ENCODE peak calls at places on chromosomes 3 and 15, in seven cellular contexts. D is heart right ventricle; O is esophagus squamous epithelium; I is CD4-positive, alpha-beta memory T cell; B is right lobe of liver; E is A549; N is tibial artery. W is an unnamed sample. For H3K4me1, the result is how much of the 10 kb centered on the place peaks cover.

GRCh38 chr3:46200211-46200610 is 7.9 kb downstream of the CCR1 start:
- DNase-seq in D (no peak), N (no peak), I (no peak), B (no peak), O (no peak), E (no peak), W (no peak)

GRCh38 chr3:102225407-102226132 is 209.2 kb upstream of the ZPLD1 start:
- DNase-seq in N (no peak), E (peak), O (no peak), I (no peak), B (no peak), D (no peak), W (peak)

GRCh38 chr3:42839616-42840015 is 30.4 kb downstream of the ACKR2 start:
- DNase-seq in O (no peak), I (peak), B (no peak), D (no peak), N (peak), E (peak), W (peak)

GRCh38 chr3:44223274-44223673 is 18.4 kb upstream of the TOPAZ1 start:
- DNase-seq in I (no peak), B (no peak), O (no peak), D (no peak), E (no peak), N (no peak), W (no peak)

GRCh38 chr15:71596672-71597071 is 213.7 kb upstream of the NR2E3 start:
- DNase-seq in E (no peak), D (peak), I (no peak), B (no peak), O (no peak), N (peak), W (no peak)

GRCh38 chr15:78060232-78060631 is 17.3 kb downstream of the TBC1D2B start:
- DNase-seq in D (no peak), O (no peak), I (no peak), E (no peak), N (no peak), B (no peak), W (no peak)

GRCh38 chr3:4426782-4427344 is 40.2 kb downstream of the SUMF1 start:
- DNase-seq in D (no peak), O (no peak), E (no peak), B (no peak), I (no peak), N (no peak), W (peak)

GRCh38 chr15:92845109-92845508 is 55.0 kb upstream of the CHD2 start:
- DNase-seq in B (no peak), I (no peak), O (no peak), N (no peak), E (no peak), D (no peak), W (peak)

GRCh38 chr15:48925714-48926223 is 38.0 kb downstream of the SHC4 start:
- DNase-seq in N (no peak), O (no peak), I (no peak), B (no peak), E (peak), D (no peak), W (no peak)

GRCh38 chr3:53941174-53941573 is 49.5 kb upstream of the SELENOK start:
- DNase-seq in D (no peak), E (no peak), B (no peak), O (no peak), I (no peak), N (no peak), W (no peak)

GRCh38 chr3:56754753-56755365 is 46.9 kb downstream of the ARHGEF3 start:
- DNase-seq in N (no peak), D (no peak), I (peak), E (no peak), O (no peak), B (peak), W (peak)

GRCh38 chr15:22806664-22807063 is 20.2 kb downstream of the NIPA1 start:
- DNase-seq in E (no peak), D (peak), B (no peak), O (no peak), N (no peak), I (no peak), W (no peak)

GRCh38 chr15:41772720-41773331 is 1.5 kb upstream of the MAPKBP1 start:
- DNase-seq in E (peak), B (peak), D (no peak), N (peak), I (peak), O (no peak), W (peak)

GRCh38 chr3:46509661-46510187 is 11.9 kb downstream of the RTP3 start:
- DNase-seq in E (no peak), B (no peak), D (no peak), N (no peak), O (no peak), I (no peak), W (no peak)

GRCh38 chr3:134312072-134312872 is 61.6 kb upstream of the RYK start:
- DNase-seq in E (no peak), D (no peak), B (peak), I (no peak), O (no peak), N (no peak), W (peak)

GRCh38 chr3:117998071-117998470 is 1036.6 kb downstream of the IGSF11 start:
- DNase-seq in I (no peak), D (no peak), E (no peak), N (no peak), O (no peak), B (no peak), W (no peak)

GRCh38 chr3:99903844-99904243 is 86.2 kb downstream of the CMSS1 start:
- DNase-seq in D (no peak), E (no peak), I (no peak), O (no peak), B (no peak), N (no peak), W (no peak)

GRCh38 chr3:30073622-30074021 is 532.8 kb upstream of the TGFBR2 start:
- DNase-seq in B (no peak), E (no peak), I (no peak), O (no peak), D (no peak), N (no peak), W (peak)

GRCh38 chr3:71514621-71515020 is 68.9 kb downstream of the FOXP1 start:
- DNase-seq in O (no peak), I (no peak), N (no peak), E (no peak), B (no peak), D (no peak), W (no peak)
- H3K4me1 ChIP-seq in O (under half), I (under half), N (under half), E (under half), B (under half), D (under half), W (under half)

DNA sequence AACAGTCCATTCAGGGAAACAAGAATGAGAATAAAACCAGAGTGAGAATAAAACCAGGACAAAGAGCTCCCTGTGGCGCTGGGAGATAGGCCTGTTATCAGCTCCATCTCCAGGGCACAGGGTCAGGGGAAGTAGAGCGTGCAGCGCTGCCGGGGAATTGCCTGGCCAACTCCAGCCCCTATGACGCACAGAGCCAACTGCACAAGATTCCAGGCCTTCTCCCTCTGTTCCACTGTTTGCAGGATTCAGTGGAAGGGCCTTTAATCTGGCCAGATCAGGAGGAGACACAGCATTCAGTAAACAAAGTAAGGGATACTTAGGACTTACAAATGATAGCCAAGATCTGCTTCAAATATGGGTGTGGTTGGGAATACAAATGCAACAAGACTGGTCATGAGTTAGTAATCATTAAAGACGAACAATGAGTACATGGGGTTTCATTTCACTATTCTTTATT is 49.4 kb downstream of the ITGB5 start:
- DNase-seq in E (peak), I (no peak), N (peak), O (no peak), B (peak), D (peak), W (peak)
- H3K4me1 ChIP-seq in E (half or more), I (under half), N (half or more), O (under half), B (half or more), D (half or more), W (under half)

GRCh38 chr3:177345049-177345972 is 148.0 kb upstream of the TBL1XR1 start:
- DNase-seq in D (peak), I (peak), E (peak), B (peak), O (peak), N (peak), W (peak)
- H3K4me1 ChIP-seq in D (half or more), I (under half), E (under half), B (under half), O (under half), N (half or more), W (under half)

DNA sequence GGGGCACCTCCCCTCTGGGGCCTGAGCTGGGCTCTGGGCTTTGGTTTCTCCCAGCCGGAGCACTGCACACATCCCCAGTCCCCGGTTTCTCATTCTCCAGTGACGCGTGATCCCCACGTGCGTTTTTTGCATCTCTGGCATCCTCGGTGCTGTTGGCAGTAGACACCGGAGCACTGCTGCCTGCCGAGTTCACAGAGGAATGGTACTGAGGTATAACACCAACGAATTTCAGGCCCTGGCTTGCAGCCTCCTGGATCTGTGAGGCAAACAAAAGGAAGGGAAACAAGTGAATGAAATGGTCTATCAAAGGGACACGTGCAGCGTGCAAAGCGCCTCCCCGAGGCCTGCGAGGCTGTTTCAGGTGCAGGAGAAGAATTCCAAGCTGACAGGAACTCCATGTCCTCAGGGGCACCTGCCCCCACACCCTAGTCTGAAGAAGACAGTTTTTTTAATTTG is 112.9 kb downstream of the OXNAD1 start:
- DNase-seq in N (no peak), I (no peak), D (no peak), O (no peak), E (no peak), B (no peak), W (no peak)
- H3K4me1 ChIP-seq in N (under half), I (half or more), D (half or more), O (under half), E (under half), B (under half), W (under half)

GRCh38 chr3:177119829-177120228 is 77.5 kb downstream of the TBL1XR1 start:
- DNase-seq in E (no peak), N (no peak), B (no peak), I (no peak), D (no peak), O (no peak), W (no peak)
- H3K4me1 ChIP-seq in E (under half), N (half or more), B (under half), I (under half), D (half or more), O (under half), W (under half)

GRCh38 chr3:121730940-121731687 is 18.4 kb downstream of the GOLGB1 start:
- DNase-seq in E (no peak), B (no peak), I (no peak), D (no peak), N (no peak), O (no peak), W (no peak)
- H3K4me1 ChIP-seq in E (under half), B (under half), I (under half), D (under half), N (under half), O (under half), W (under half)

GRCh38 chr15:57504599-57504940 is 87.1 kb upstream of the MYZAP start:
- DNase-seq in B (no peak), O (no peak), D (no peak), E (no peak), N (no peak), I (no peak), W (no peak)
- H3K4me1 ChIP-seq in B (under half), O (under half), D (half or more), E (under half), N (under half), I (under half), W (under half)

W was measured in small intestine.